ENCODE peak calls at places on chromosomes 1 and 21, in four cellular contexts. J is fibroblast of lung, M is ovary, L is HT1080. U is an unnamed sample.

GRCh38 chr1:81304187-81304586 is 496.5 kb upstream of the ADGRL2 start:
- DNase-seq in L (peak; percentile 75), M (no peak), J (peak; percentile 40), U (no peak)

GRCh38 chr21:15732290-15732995 is 2.7 kb downstream of the USP25 start:
- DNase-seq in J (peak; percentile 65), L (peak; percentile 13), M (no peak), U (no peak)

GRCh38 chr1:1206376-1207253 is at the start of gene TNFRSF18:
- DNase-seq in M (peak; percentile 30), L (no peak), J (peak; percentile 6), U (no peak)

GRCh38 chr1:25727026-25727818 is 72.8 kb upstream of the SELENON start:
- DNase-seq in M (no peak), J (peak; percentile 22), L (no peak), U (no peak)

GRCh38 chr1:221794079-221794670 is 52.3 kb upstream of the DUSP10 start:
- DNase-seq in J (peak; percentile 36), L (peak; percentile 49), M (no peak), U (no peak)

GRCh38 chr1:59308839-59309238 is 11.9 kb downstream of the FGGY start:
- DNase-seq in M (no peak), J (no peak), L (no peak), U (no peak)

GRCh38 chr1:6519935-6520621 is 28.6 kb upstream of the PLEKHG5 start:
- DNase-seq in M (peak; percentile 76), L (no peak), J (peak; percentile 75), U (no peak)

GRCh38 chr1:157852476-157852875 is 10.9 kb upstream of the CD5L start:
- DNase-seq in L (peak; percentile 97), J (no peak), M (no peak), U (no peak)

GRCh38 chr1:150970818-150971582 is 3.6 kb downstream of the CERS2 start:
- DNase-seq in J (peak; percentile 84), L (no peak), M (peak; percentile 76), U (peak; percentile 87)

GRCh38 chr1:154493276-154493675 is 8.7 kb upstream of the TDRD10 start:
- DNase-seq in M (no peak), J (no peak), L (no peak), U (no peak)

U was measured in pancreas.